ENCODE peak calls at places on chromosomes 11 and 22, in nine cellular contexts. K is fibroblast of lung, L is IMR-90, O is AG09319, W is foreskin keratinocyte, E is AG04450, S is HFFc6, H is progenitor cell of endocrine pancreas, P is fibroblast of the aortic adventitia. F is an unnamed sample.

GRCh38 chr11:75422248-75423231 is 10.5 kb downstream of the KLHL35 start:
- DNase-seq in L (peak), W (no peak), K (no peak), H (peak), E (no peak), P (no peak), S (no peak), O (no peak), F (no peak)

GRCh38 chr22:20198527-20199319 is 47.9 kb upstream of the CCDC188 start:
- DNase-seq in H (no peak), P (no peak), S (no peak), W (no peak), E (no peak), O (no peak), L (no peak), K (no peak), F (no peak)

GRCh38 chr11:58039589-58039988 is 8.8 kb downstream of the OR6Q1 start:
- DNase-seq in P (no peak), H (no peak), W (no peak), E (no peak), K (no peak), O (no peak), S (no peak), L (no peak), F (no peak)

GRCh38 chr11:64396079-64396591 is 37.2 kb downstream of the RPS6KA4 start:
- DNase-seq in L (no peak), K (no peak), S (no peak), O (no peak), E (no peak), P (no peak), H (no peak), W (no peak), F (no peak)

GRCh38 chr11:72844356-72844755 is 30.1 kb downstream of the ATG16L2 start:
- DNase-seq in E (peak), K (peak), P (no peak), W (no peak), L (peak), H (no peak), O (peak), S (no peak), F (no peak)

GRCh38 chr11:103659138-103659734 is 377.2 kb upstream of the DDI1 start:
- DNase-seq in K (no peak), L (no peak), H (no peak), E (no peak), S (peak), W (peak), O (no peak), P (no peak), F (no peak)

GRCh38 chr11:94897330-94897768 is 76.0 kb downstream of the CWC15 start:
- DNase-seq in E (no peak), P (peak), O (no peak), H (peak), L (peak), S (peak), W (no peak), K (peak), F (peak)

GRCh38 chr11:76756341-76756771 is 26.8 kb upstream of the TSKU start:
- DNase-seq in H (no peak), O (no peak), S (no peak), E (no peak), P (no peak), K (no peak), L (no peak), W (no peak), F (no peak)

GRCh38 chr11:125401746-125402145 is 94.3 kb downstream of the FEZ1 start:
- DNase-seq in L (peak), W (no peak), K (peak), H (no peak), P (peak), S (no peak), E (no peak), O (no peak), F (no peak)

GRCh38 chr11:19345519-19345847 is 104.7 kb upstream of the E2F8 start:
- DNase-seq in W (no peak), L (no peak), S (no peak), E (no peak), H (no peak), P (no peak), O (no peak), K (no peak), F (no peak)

GRCh38 chr11:36123353-36124220 is 165.6 kb downstream of the COMMD9 start:
- DNase-seq in W (no peak), L (no peak), K (peak), E (no peak), H (no peak), P (no peak), S (no peak), O (no peak), F (no peak)

DNA sequence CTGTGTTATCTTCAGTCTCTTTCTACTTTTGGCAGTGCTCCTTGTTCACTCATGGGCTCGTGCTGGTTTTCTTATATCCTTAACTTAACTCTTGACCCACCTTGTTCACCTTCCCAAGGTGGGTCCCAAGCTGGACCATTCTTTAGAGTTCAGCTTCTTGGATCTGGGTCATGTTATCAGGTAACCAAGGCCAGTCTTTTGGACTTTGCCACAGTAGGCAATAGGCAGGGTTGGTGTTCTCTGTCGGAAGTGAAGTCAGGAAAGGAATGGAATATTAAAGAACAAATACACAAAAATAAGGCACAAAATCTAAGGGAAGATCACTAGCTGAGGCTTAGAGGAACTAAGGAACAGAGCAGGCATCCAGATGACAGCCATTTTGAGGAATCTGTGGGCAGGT is 202.7 kb downstream of the ARHGAP42 start:
- DNase-seq in K (no peak), P (no peak), E (no peak), H (no peak), L (no peak), O (no peak), W (no peak), S (no peak), F (no peak)
- TF ChIP-seq CTCF in K (no peak), P (no peak), E (no peak), H (no peak), L (no peak), O (no peak), W (no peak), S (no peak), F (no peak)

GRCh38 chr22:44729391-44730012 is 22.9 kb upstream of the ARHGAP8 start:
- DNase-seq in O (peak), W (no peak), S (peak), H (no peak), K (peak), P (peak), L (peak), E (no peak), F (no peak)
- TF ChIP-seq CTCF in O (peak), W (no peak), S (peak), H (no peak), K (peak), P (peak), L (peak), E (peak), F (no peak)

DNA sequence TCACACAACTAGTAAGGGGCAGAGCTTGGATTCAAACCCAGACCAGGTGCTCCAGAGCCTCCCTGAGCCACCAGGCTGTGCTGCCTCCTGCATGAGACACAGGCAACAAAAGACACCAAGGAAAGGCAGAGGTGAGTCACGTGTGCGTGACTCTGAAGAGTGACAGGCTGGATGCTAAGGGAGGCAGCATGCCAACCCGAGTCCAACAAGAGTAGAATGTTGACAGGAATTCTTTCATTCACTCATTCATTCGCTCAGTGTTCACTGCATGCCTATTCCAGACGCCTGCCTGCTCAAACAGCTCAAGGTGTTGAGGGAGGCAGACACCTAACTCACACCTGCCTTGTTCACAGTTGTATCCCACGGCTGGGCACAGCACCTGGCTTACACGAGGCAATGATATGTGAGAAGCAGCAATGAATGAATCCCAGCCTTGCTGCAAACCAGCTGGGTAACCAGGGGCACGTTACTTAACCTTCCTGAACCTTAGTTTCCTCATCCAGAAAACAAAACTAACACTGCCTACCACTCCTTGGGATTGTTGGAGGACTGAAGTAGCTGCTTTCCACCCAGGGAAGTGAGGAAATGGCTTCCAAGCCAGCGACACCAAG is 73.8 kb upstream of the ARFGAP3 start:
- DNase-seq in L (peak), H (no peak), P (peak), K (no peak), O (no peak), E (no peak), S (peak), W (peak), F (no peak)
- TF ChIP-seq CTCF in L (peak), H (no peak), P (no peak), K (no peak), O (peak), E (no peak), S (peak), W (peak), F (no peak)

DNA sequence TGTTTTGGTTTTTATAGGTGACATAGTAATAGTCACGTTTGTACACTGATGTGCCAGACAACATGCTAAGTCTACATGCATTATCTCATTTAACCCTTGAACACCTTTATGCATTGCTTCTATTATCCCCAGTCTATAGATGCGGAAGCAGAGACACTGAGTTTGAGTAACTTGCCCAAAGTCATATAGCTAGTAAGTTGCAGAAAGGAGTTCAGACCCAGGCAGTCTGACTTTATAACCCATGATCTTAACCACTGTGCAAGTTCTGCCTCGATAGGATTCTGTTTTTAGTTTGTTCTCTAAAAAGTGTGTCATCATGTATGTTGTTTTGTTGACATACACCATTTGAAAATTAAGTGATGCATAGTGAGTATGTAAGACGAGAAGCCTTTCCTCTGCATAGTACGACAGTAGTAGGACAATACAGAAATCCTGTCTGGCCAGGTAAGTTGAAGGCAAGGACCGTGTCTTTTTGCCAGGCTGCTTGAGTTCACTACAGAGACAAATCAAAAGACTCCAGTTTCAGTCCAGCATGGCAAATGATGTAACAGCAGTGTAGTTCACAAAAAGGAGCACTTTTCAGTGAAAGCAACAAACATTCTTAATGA is 3.3 kb downstream of the ZC3H12C start:
- DNase-seq in O (no peak), H (no peak), W (no peak), S (no peak), L (no peak), K (no peak), P (no peak), E (no peak), F (no peak)
- TF ChIP-seq CTCF in O (no peak), H (no peak), W (no peak), S (no peak), L (no peak), K (no peak), P (no peak), E (no peak), F (no peak)

DNA sequence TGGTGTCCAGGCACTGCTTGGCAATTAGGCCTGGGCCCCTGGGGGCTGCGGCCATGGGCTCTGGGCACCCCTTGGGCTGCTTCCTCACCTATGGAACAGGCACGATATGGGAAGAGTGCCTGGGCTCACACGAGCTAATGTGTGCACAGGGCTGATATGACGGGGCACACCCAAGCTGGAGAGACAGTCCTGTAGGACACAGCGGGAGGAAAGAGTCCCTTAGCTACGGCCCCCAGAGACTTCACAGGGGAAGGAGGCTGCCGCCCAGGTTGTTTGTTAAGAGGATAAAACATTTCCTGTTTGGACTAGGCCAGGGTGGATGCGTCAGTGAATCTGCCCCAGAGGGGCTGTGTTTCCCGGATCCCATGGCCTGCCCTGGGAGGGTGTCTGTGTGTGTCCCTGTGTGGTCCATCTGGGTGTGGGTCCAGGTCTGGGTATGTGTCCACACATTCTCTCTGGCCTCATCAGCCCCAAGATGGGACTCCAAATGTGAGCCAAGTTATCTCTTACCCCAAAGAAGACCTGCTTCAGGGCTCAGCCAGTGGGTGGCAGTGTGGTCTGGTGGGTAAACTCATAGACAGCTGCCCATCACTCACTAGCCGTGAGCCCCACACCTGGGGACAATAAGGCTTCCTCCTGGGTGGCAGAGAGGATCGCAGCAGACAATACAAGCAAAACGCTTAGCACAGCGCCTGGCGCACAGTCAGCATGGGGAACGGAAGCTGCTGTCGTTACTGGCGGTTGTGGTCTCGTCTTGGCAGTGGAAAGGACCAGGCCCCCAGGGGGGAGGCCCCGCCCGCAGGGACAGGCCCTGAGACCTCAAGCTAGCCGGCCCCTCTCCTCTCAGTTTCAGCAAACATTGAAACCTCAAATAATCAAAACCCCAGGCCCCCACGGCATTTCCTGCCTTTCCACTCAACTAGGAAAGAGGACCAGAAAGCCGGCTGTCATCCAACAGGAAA is 3.2 kb upstream of the EMID1 start:
- DNase-seq in W (peak), P (no peak), H (no peak), L (peak), O (no peak), K (peak), S (no peak), E (no peak), F (no peak)
- TF ChIP-seq CTCF in W (peak), P (no peak), H (peak), L (peak), O (peak), K (peak), S (peak), E (peak), F (no peak)

GRCh38 chr11:116272181-116272789 is 500.5 kb downstream of the BUD13 start:
- DNase-seq in S (no peak), P (no peak), W (no peak), E (no peak), L (no peak), K (no peak), H (no peak), O (no peak), F (no peak)
- TF ChIP-seq CTCF in S (no peak), P (no peak), W (no peak), E (no peak), L (no peak), K (no peak), H (no peak), O (no peak), F (no peak)